ENCODE peak calls at places on chromosomes 12 and 14, in six cellular contexts. One of them, this sample, is unnamed.

GRCh38 chr12:47507221-47507620 is 198.6 kb downstream of the RPAP3 start:
- DNase-seq in substantia nigra: no peak
- DNase-seq in NCI-H2081: no peak
- DNase-seq in EL: peak
- DNase-seq in activated CD4-positive, alpha-beta T cell treated with anti-CD3 and anti-CD28 coated beads, Interleukin-2, amount 10 ng/mL, durations not matched to agents 7 days and 5 days: no peak
- DNase-seq in fibroblast of pulmonary artery: no peak
- DNase-seq in this sample: no peak

GRCh38 chr12:105253882-105254513 is 18.0 kb upstream of the APPL2 start:
- DNase-seq in NCI-H2081: no peak
- DNase-seq in activated CD4-positive, alpha-beta T cell treated with anti-CD3 and anti-CD28 coated beads, Interleukin-2, amount 10 ng/mL, durations not matched to agents 7 days and 5 days: no peak
- DNase-seq in fibroblast of pulmonary artery: peak
- DNase-seq in substantia nigra: no peak
- DNase-seq in EL: peak
- DNase-seq in this sample: no peak

GRCh38 chr12:47740536-47741339 is 15.4 kb upstream of the ENDOU start:
- DNase-seq in NCI-H2081: no peak
- DNase-seq in substantia nigra: no peak
- DNase-seq in activated CD4-positive, alpha-beta T cell treated with anti-CD3 and anti-CD28 coated beads, Interleukin-2, amount 10 ng/mL, durations not matched to agents 7 days and 5 days: no peak
- DNase-seq in EL: no peak
- DNase-seq in fibroblast of pulmonary artery: no peak
- DNase-seq in this sample: no peak

GRCh38 chr12:4355843-4356327 is 23.6 kb downstream of the FGF23 start:
- DNase-seq in EL: peak
- DNase-seq in substantia nigra: peak
- DNase-seq in NCI-H2081: peak
- DNase-seq in activated CD4-positive, alpha-beta T cell treated with anti-CD3 and anti-CD28 coated beads, Interleukin-2, amount 10 ng/mL, durations not matched to agents 7 days and 5 days: peak
- DNase-seq in fibroblast of pulmonary artery: peak
- DNase-seq in this sample: peak

GRCh38 chr12:117518594-117519270 is 157.3 kb upstream of the NOS1 start:
- DNase-seq in substantia nigra: no peak
- DNase-seq in NCI-H2081: no peak
- DNase-seq in EL: no peak
- DNase-seq in activated CD4-positive, alpha-beta T cell treated with anti-CD3 and anti-CD28 coated beads, Interleukin-2, amount 10 ng/mL, durations not matched to agents 7 days and 5 days: no peak
- DNase-seq in fibroblast of pulmonary artery: no peak
- DNase-seq in this sample: no peak

GRCh38 chr12:40105265-40105514 is 691 bp downstream of the SLC2A13 start:
- DNase-seq in EL: no peak
- DNase-seq in NCI-H2081: no peak
- DNase-seq in fibroblast of pulmonary artery: no peak
- DNase-seq in activated CD4-positive, alpha-beta T cell treated with anti-CD3 and anti-CD28 coated beads, Interleukin-2, amount 10 ng/mL, durations not matched to agents 7 days and 5 days: no peak
- DNase-seq in substantia nigra: peak
- DNase-seq in this sample: no peak

GRCh38 chr12:67426067-67426466 is 156.9 kb downstream of the CAND1 start:
- DNase-seq in activated CD4-positive, alpha-beta T cell treated with anti-CD3 and anti-CD28 coated beads, Interleukin-2, amount 10 ng/mL, durations not matched to agents 7 days and 5 days: no peak
- DNase-seq in substantia nigra: no peak
- DNase-seq in NCI-H2081: no peak
- DNase-seq in fibroblast of pulmonary artery: peak
- DNase-seq in EL: peak
- DNase-seq in this sample: no peak

GRCh38 chr12:24172773-24173447 is 223.4 kb upstream of the SOX5 start:
- DNase-seq in EL: no peak
- DNase-seq in activated CD4-positive, alpha-beta T cell treated with anti-CD3 and anti-CD28 coated beads, Interleukin-2, amount 10 ng/mL, durations not matched to agents 7 days and 5 days: no peak
- DNase-seq in substantia nigra: no peak
- DNase-seq in NCI-H2081: no peak
- DNase-seq in fibroblast of pulmonary artery: no peak
- DNase-seq in this sample: no peak

GRCh38 chr12:46370792-46371717 is 1.5 kb downstream of the SLC38A2 start:
- DNase-seq in substantia nigra: peak
- DNase-seq in NCI-H2081: peak
- DNase-seq in activated CD4-positive, alpha-beta T cell treated with anti-CD3 and anti-CD28 coated beads, Interleukin-2, amount 10 ng/mL, durations not matched to agents 7 days and 5 days: peak
- DNase-seq in EL: peak
- DNase-seq in fibroblast of pulmonary artery: peak
- DNase-seq in this sample: peak

GRCh38 chr12:22657538-22657937 is 32.6 kb downstream of the ETNK1 start:
- DNase-seq in fibroblast of pulmonary artery: peak
- DNase-seq in activated CD4-positive, alpha-beta T cell treated with anti-CD3 and anti-CD28 coated beads, Interleukin-2, amount 10 ng/mL, durations not matched to agents 7 days and 5 days: no peak
- DNase-seq in EL: no peak
- DNase-seq in NCI-H2081: no peak
- DNase-seq in substantia nigra: no peak
- DNase-seq in this sample: no peak

GRCh38 chr12:124919646-124920352 is 5.3 kb upstream of the UBC start:
- DNase-seq in fibroblast of pulmonary artery: peak
- DNase-seq in NCI-H2081: no peak
- DNase-seq in activated CD4-positive, alpha-beta T cell treated with anti-CD3 and anti-CD28 coated beads, Interleukin-2, amount 10 ng/mL, durations not matched to agents 7 days and 5 days: peak
- DNase-seq in substantia nigra: no peak
- DNase-seq in EL: no peak
- DNase-seq in this sample: peak

GRCh38 chr12:99055294-99055693 is 410.2 kb downstream of the APAF1 start:
- DNase-seq in substantia nigra: no peak
- DNase-seq in fibroblast of pulmonary artery: no peak
- DNase-seq in NCI-H2081: no peak
- DNase-seq in EL: no peak
- DNase-seq in activated CD4-positive, alpha-beta T cell treated with anti-CD3 and anti-CD28 coated beads, Interleukin-2, amount 10 ng/mL, durations not matched to agents 7 days and 5 days: no peak
- DNase-seq in this sample: no peak

GRCh38 chr14:31070431-31070830 is 44.3 kb upstream of the STRN3 start:
- DNase-seq in activated CD4-positive, alpha-beta T cell treated with anti-CD3 and anti-CD28 coated beads, Interleukin-2, amount 10 ng/mL, durations not matched to agents 7 days and 5 days: no peak
- DNase-seq in NCI-H2081: no peak
- DNase-seq in fibroblast of pulmonary artery: peak
- DNase-seq in EL: peak
- DNase-seq in substantia nigra: no peak
- DNase-seq in this sample: no peak

GRCh38 chr12:121794532-121795028 is 1.1 kb upstream of the RHOF start:
- DNase-seq in EL: no peak
- DNase-seq in fibroblast of pulmonary artery: no peak
- DNase-seq in NCI-H2081: no peak
- DNase-seq in substantia nigra: no peak
- DNase-seq in activated CD4-positive, alpha-beta T cell treated with anti-CD3 and anti-CD28 coated beads, Interleukin-2, amount 10 ng/mL, durations not matched to agents 7 days and 5 days: no peak
- DNase-seq in this sample: no peak

GRCh38 chr12:109604902-109605536 is 31.4 kb downstream of the MVK start:
- DNase-seq in NCI-H2081: no peak
- DNase-seq in substantia nigra: no peak
- DNase-seq in EL: no peak
- DNase-seq in fibroblast of pulmonary artery: no peak
- DNase-seq in activated CD4-positive, alpha-beta T cell treated with anti-CD3 and anti-CD28 coated beads, Interleukin-2, amount 10 ng/mL, durations not matched to agents 7 days and 5 days: no peak
- DNase-seq in this sample: no peak

GRCh38 chr12:69897744-69898143 is 72.7 kb downstream of the MYRFL start:
- DNase-seq in activated CD4-positive, alpha-beta T cell treated with anti-CD3 and anti-CD28 coated beads, Interleukin-2, amount 10 ng/mL, durations not matched to agents 7 days and 5 days: no peak
- DNase-seq in NCI-H2081: no peak
- DNase-seq in substantia nigra: no peak
- DNase-seq in EL: peak
- DNase-seq in fibroblast of pulmonary artery: peak
- DNase-seq in this sample: no peak

GRCh38 chr14:27148143-27148542 is 550.3 kb upstream of the NOVA1 start:
- DNase-seq in EL: no peak
- DNase-seq in fibroblast of pulmonary artery: no peak
- DNase-seq in NCI-H2081: no peak
- DNase-seq in substantia nigra: no peak
- DNase-seq in activated CD4-positive, alpha-beta T cell treated with anti-CD3 and anti-CD28 coated beads, Interleukin-2, amount 10 ng/mL, durations not matched to agents 7 days and 5 days: no peak
- DNase-seq in this sample: no peak

GRCh38 chr12:103827800-103828440 is 13.1 kb downstream of the NT5DC3 start:
- DNase-seq in NCI-H2081: no peak
- DNase-seq in EL: no peak
- DNase-seq in substantia nigra: no peak
- DNase-seq in activated CD4-positive, alpha-beta T cell treated with anti-CD3 and anti-CD28 coated beads, Interleukin-2, amount 10 ng/mL, durations not matched to agents 7 days and 5 days: no peak
- DNase-seq in fibroblast of pulmonary artery: no peak
- DNase-seq in this sample: no peak

GRCh38 chr12:26135010-26135420 is 10.2 kb upstream of the BHLHE41 start:
- DNase-seq in EL: no peak
- DNase-seq in NCI-H2081: peak
- DNase-seq in substantia nigra: peak
- DNase-seq in fibroblast of pulmonary artery: peak
- DNase-seq in activated CD4-positive, alpha-beta T cell treated with anti-CD3 and anti-CD28 coated beads, Interleukin-2, amount 10 ng/mL, durations not matched to agents 7 days and 5 days: no peak
- DNase-seq in this sample: no peak

GRCh38 chr12:68739891-68740290 is 6.1 kb upstream of the SLC35E3 start:
- DNase-seq in fibroblast of pulmonary artery: no peak
- DNase-seq in NCI-H2081: peak
- DNase-seq in substantia nigra: no peak
- DNase-seq in EL: no peak
- DNase-seq in activated CD4-positive, alpha-beta T cell treated with anti-CD3 and anti-CD28 coated beads, Interleukin-2, amount 10 ng/mL, durations not matched to agents 7 days and 5 days: no peak
- DNase-seq in this sample: no peak